ENCODE peak calls at places on chromosomes 5 and 9, in ten cellular contexts. One of them, this sample, is unnamed.

GRCh38 chr5:42854795-42855194 is 43.1 kb upstream of the SELENOP start:
- DNase-seq in pancreas: no peak
- DNase-seq in GM12891: no peak
- DNase-seq in KBM-7: no peak
- DNase-seq in H9: no peak
- DNase-seq in Peyer's patch: peak; percentile 71
- DNase-seq in KG1: no peak
- DNase-seq in cardiac fibroblast: no peak
- DNase-seq in ELR: no peak
- DNase-seq in anterior cingulate cortex: no peak
- DNase-seq in this sample: no peak

GRCh38 chr5:634191-634590 is 22.1 kb downstream of the CEP72 start:
- DNase-seq in pancreas: no peak
- DNase-seq in GM12891: no peak
- DNase-seq in KBM-7: no peak
- DNase-seq in H9: no peak
- DNase-seq in Peyer's patch: no peak
- DNase-seq in KG1: no peak
- DNase-seq in cardiac fibroblast: no peak
- DNase-seq in ELR: no peak
- DNase-seq in anterior cingulate cortex: no peak
- DNase-seq in this sample: no peak

GRCh38 chr9:116166713-116167112 is 13.1 kb downstream of the PAPPA start:
- DNase-seq in pancreas: no peak
- DNase-seq in GM12891: no peak
- DNase-seq in KBM-7: no peak
- DNase-seq in H9: no peak
- DNase-seq in Peyer's patch: no peak
- DNase-seq in KG1: no peak
- DNase-seq in cardiac fibroblast: no peak
- DNase-seq in ELR: peak; percentile 32
- DNase-seq in anterior cingulate cortex: no peak
- DNase-seq in this sample: no peak

GRCh38 chr9:114108016-114108833 is 9.1 kb upstream of the KIF12 start:
- DNase-seq in pancreas: peak; percentile 69
- DNase-seq in GM12891: peak; percentile 72
- DNase-seq in KBM-7: peak; percentile 72
- DNase-seq in H9: peak; percentile 92
- DNase-seq in Peyer's patch: peak; percentile 85
- DNase-seq in KG1: peak; percentile 41
- DNase-seq in cardiac fibroblast: peak; percentile 82
- DNase-seq in ELR: peak; percentile 82
- DNase-seq in anterior cingulate cortex: peak; percentile 57
- DNase-seq in this sample: no peak

GRCh38 chr5:55897905-55898304 is 46.7 kb downstream of the IL31RA start:
- DNase-seq in pancreas: no peak
- DNase-seq in GM12891: no peak
- DNase-seq in KBM-7: no peak
- DNase-seq in H9: no peak
- DNase-seq in Peyer's patch: no peak
- DNase-seq in KG1: no peak
- DNase-seq in cardiac fibroblast: peak; percentile 68
- DNase-seq in ELR: peak; percentile 59
- DNase-seq in anterior cingulate cortex: no peak
- DNase-seq in this sample: no peak

GRCh38 chr5:24855485-24855884 is 210.7 kb upstream of the CDH10 start:
- DNase-seq in pancreas: no peak
- DNase-seq in GM12891: no peak
- DNase-seq in KBM-7: no peak
- DNase-seq in H9: peak; percentile 32
- DNase-seq in Peyer's patch: no peak
- DNase-seq in KG1: no peak
- DNase-seq in cardiac fibroblast: no peak
- DNase-seq in ELR: no peak
- DNase-seq in anterior cingulate cortex: no peak
- DNase-seq in this sample: no peak

GRCh38 chr5:97563258-97563657 is 380.2 kb upstream of the RIOK2 start:
- DNase-seq in pancreas: no peak
- DNase-seq in GM12891: no peak
- DNase-seq in KBM-7: no peak
- DNase-seq in H9: no peak
- DNase-seq in Peyer's patch: no peak
- DNase-seq in KG1: no peak
- DNase-seq in cardiac fibroblast: no peak
- DNase-seq in ELR: no peak
- DNase-seq in anterior cingulate cortex: no peak
- DNase-seq in this sample: no peak

GRCh38 chr5:139660916-139661814 is 13.0 kb downstream of the CXXC5 start:
- DNase-seq in pancreas: peak; percentile 83
- DNase-seq in GM12891: no peak
- DNase-seq in KBM-7: peak; percentile 87
- DNase-seq in H9: no peak
- DNase-seq in Peyer's patch: peak; percentile 82
- DNase-seq in KG1: no peak
- DNase-seq in cardiac fibroblast: peak; percentile 93
- DNase-seq in ELR: peak; percentile 96
- DNase-seq in anterior cingulate cortex: peak; percentile 57
- DNase-seq in this sample: peak; percentile 98

GRCh38 chr5:10591946-10592345 is 28.1 kb downstream of the ANKRD33B start:
- DNase-seq in pancreas: no peak
- DNase-seq in GM12891: no peak
- DNase-seq in KBM-7: no peak
- DNase-seq in H9: no peak
- DNase-seq in Peyer's patch: no peak
- DNase-seq in KG1: no peak
- DNase-seq in cardiac fibroblast: no peak
- DNase-seq in ELR: peak; percentile 28
- DNase-seq in anterior cingulate cortex: no peak
- DNase-seq in this sample: no peak